ENCODE peak calls at places on chromosomes 2 and 18, in four cellular contexts. C, O, P and Y are unnamed samples.

GRCh38 chr18:8218263-8218662 is 391.0 kb upstream of the RAB12 start:
- DNase-seq in O (no peak), C (no peak), P (no peak), Y (no peak)

GRCh38 chr18:33676593-33676992 is 98.6 kb downstream of the ASXL3 start:
- DNase-seq in C (no peak), O (no peak), P (no peak), Y (no peak)

GRCh38 chr2:140027320-140027719 is 1247.1 kb upstream of the NXPH2 start:
- DNase-seq in P (no peak), O (no peak), C (no peak), Y (no peak)

GRCh38 chr2:172558372-172558771 is 2.5 kb downstream of the PDK1 start:
- DNase-seq in C (no peak), P (no peak), O (no peak), Y (no peak)

GRCh38 chr2:20173064-20173463 is 51.9 kb downstream of the SDC1 start:
- DNase-seq in C (no peak), O (no peak), P (peak; percentile 49), Y (no peak)

GRCh38 chr2:45045706-45046105 is 36.5 kb upstream of the SIX2 start:
- DNase-seq in C (no peak), O (no peak), P (no peak), Y (no peak)

GRCh38 chr2:191677091-191677645 is 768 bp upstream of the NABP1 start:
- DNase-seq in O (peak; percentile 94), C (peak; percentile 75), P (no peak), Y (peak; percentile 83)

GRCh38 chr2:24454258-24454657 is 36.8 kb upstream of the NCOA1 start:
- DNase-seq in C (no peak), P (no peak), O (peak; percentile 62), Y (peak; percentile 68)

GRCh38 chr2:45616663-45617411 is 5.8 kb upstream of the SRBD1 start:
- DNase-seq in P (no peak), C (no peak), O (peak; percentile 63), Y (peak; percentile 29)

GRCh38 chr2:225113356-225114015 is 71.2 kb upstream of the DOCK10 start:
- DNase-seq in P (no peak), C (no peak), O (no peak), Y (peak; percentile 63)

GRCh38 chr2:240570531-240571313 is 2.4 kb downstream of the RNPEPL1 start:
- DNase-seq in P (no peak), C (no peak), O (no peak), Y (no peak)

GRCh38 chr18:47036298-47036874 is 965 bp upstream of the ELOA2 start:
- DNase-seq in P (no peak), O (peak; percentile 41), C (no peak), Y (peak; percentile 43)

GRCh38 chr2:202814226-202814625 is 57.3 kb downstream of the ICA1L start:
- DNase-seq in C (no peak), P (no peak), O (no peak), Y (no peak)

GRCh38 chr2:71605781-71606241 is 152.4 kb downstream of the DYSF start:
- DNase-seq in O (no peak), C (peak; percentile 55), P (peak; percentile 64), Y (no peak)

GRCh38 chr2:233267516-233268245 is 16.2 kb downstream of the ATG16L1 start:
- DNase-seq in P (no peak), O (no peak), C (no peak), Y (no peak)

GRCh38 chr2:82779981-82780380 is 1679.1 kb downstream of the SUCLG1 start:
- DNase-seq in P (no peak), C (no peak), O (no peak), Y (no peak)

GRCh38 chr18:53798516-53798915 is 426.0 kb downstream of the MBD2 start:
- DNase-seq in O (peak; percentile 21), P (no peak), C (no peak), Y (no peak)

GRCh38 chr2:43312751-43313641 is 86.6 kb upstream of the ZFP36L2 start:
- DNase-seq in P (no peak), C (no peak), O (no peak), Y (peak; percentile 84)

GRCh38 chr18:39842042-39842791 is 2112.8 kb upstream of the PIK3C3 start:
- DNase-seq in O (no peak), C (no peak), P (no peak), Y (no peak)

GRCh38 chr2:191222507-191222906 is 22.7 kb upstream of the MYO1B start:
- DNase-seq in O (peak; percentile 64), C (no peak), P (no peak), Y (no peak)

GRCh38 chr2:137947714-137948336 is 16.4 kb upstream of the HNMT start:
- DNase-seq in C (peak; percentile 82), O (peak; percentile 84), P (no peak), Y (peak; percentile 54)

GRCh38 chr2:174705321-174705720 is 59.0 kb downstream of the CHRNA1 start:
- DNase-seq in O (no peak), C (no peak), P (peak; percentile 8), Y (no peak)

GRCh38 chr18:13568443-13569392 is 157.6 kb downstream of the FAM210A start:
- DNase-seq in P (peak; percentile 59), C (no peak), O (no peak), Y (no peak)

GRCh38 chr18:59219672-59220163 is at the start of gene GRP:
- DNase-seq in O (no peak), P (no peak), C (no peak), Y (no peak)

GRCh38 chr2:231614559-231615057 is 21.9 kb downstream of the TEX44 start:
- DNase-seq in P (no peak), C (no peak), O (no peak), Y (peak; percentile 67)

GRCh38 chr18:48308027-48308635 is 101.1 kb downstream of the ZBTB7C start:
- DNase-seq in O (no peak), C (no peak), P (no peak), Y (no peak)

GRCh38 chr2:10493636-10494281 is 45.6 kb upstream of the ODC1 start:
- DNase-seq in O (peak; percentile 19), P (peak; percentile 50), C (peak; percentile 56), Y (no peak)

GRCh38 chr2:207819839-207820784 is 50.4 kb upstream of the FZD5 start:
- DNase-seq in P (no peak), C (no peak), O (no peak), Y (no peak)

GRCh38 chr18:38369772-38370690 is 804.4 kb upstream of the CELF4 start:
- DNase-seq in O (no peak), C (no peak), P (no peak), Y (peak; percentile 2)
- H3K4me3 ChIP-seq in O (no peak overlapping the region), C (no peak overlapping the region), P (no peak overlapping the region), Y (no peak overlapping the region)

GRCh38 chr2:158755738-158756137 is 39.4 kb upstream of the DAPL1 start:
- DNase-seq in O (no peak), P (no peak), C (no peak), Y (no peak)
- TF ChIP-seq CTCF in O (peak; percentile 37), P (no peak), C (no peak), Y (no peak)

GRCh38 chr18:23888880-23889279 is 125.7 kb upstream of the TTC39C start:
- DNase-seq in O (no peak), P (no peak), C (no peak), Y (no peak)
- H3K4me3 ChIP-seq in O (no peak overlapping the region), P (no peak overlapping the region), C (no peak overlapping the region), Y (no peak overlapping the region)

DNA sequence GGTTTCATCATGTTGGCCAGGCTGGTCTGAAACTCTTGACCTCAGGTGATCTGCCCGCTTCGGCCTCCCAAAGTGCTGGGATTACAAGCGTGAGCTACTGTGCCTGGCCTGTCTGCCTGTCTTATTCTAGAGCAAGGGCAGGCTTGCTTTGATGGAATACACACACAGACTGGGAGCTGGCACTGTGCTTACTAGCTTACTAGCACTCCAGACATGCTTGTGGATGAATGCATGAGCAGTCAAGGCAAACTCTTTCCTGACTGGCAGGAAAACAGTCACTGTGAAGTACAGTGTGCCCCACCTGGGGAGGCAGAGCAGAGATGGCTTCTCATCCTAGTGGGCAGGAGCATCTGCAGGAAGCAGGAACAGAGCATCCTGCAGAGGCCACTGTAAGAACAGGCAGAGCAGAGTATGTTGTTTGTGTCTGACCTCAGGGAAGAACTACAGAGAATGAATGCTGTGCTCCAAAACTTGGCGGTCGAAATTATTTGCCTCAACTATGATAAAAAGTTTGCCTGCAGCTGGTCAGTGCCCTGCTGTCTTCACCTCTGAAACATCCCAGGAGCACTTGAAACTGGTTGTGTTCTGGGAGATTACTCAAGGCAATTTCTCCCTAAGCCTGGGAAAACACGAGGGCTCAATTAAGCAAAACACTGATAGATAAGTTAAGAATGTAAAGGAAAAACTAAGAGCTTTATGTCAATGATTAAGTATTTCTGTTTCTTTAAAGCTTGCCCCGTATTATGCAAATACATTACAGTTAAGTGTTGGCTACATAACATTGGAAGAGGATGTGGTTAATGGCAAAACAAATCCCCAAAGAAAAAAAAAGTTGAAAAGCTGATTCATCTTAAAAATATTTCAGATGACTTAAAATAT is 102.4 kb downstream of the VAPA start:
- DNase-seq in O (peak; percentile 98), P (no peak), C (no peak), Y (peak; percentile 97)
- TF ChIP-seq CTCF in O (peak; percentile 56), P (no peak), C (no peak), Y (peak; percentile 79)

GRCh38 chr2:91839904-91840868 is 3031.0 kb upstream of the TEKT4 start:
- DNase-seq in O (no peak), C (no peak), P (no peak), Y (peak; percentile 1)
- H3K4me3 ChIP-seq in O (no peak overlapping the region), C (no peak overlapping the region), P (no peak overlapping the region), Y (no peak overlapping the region)

DNA sequence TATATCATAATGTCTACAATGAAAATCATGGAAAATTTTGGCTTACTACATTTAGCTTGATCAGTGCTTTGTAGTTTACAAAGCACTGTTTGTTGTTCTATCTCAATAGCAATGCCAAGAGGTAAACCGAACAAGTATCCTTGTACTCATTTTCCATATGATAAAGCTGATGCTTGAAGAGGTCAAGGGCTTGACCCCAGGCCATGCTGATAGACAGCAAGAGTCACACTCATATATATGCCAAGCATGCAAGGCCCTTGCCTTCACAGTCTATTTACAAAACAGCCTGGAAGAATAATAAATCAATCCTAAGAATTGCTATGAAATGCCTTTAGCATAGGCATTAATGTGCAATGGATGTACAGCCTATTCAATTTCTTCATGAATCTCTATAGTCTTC is 71.9 kb downstream of the SLC8A1 start:
- DNase-seq in C (no peak), O (no peak), P (no peak), Y (no peak)
- TF ChIP-seq CTCF in C (no peak), O (no peak), P (no peak), Y (no peak)

GRCh38 chr2:234950730-234951385 is 959 bp upstream of the SH3BP4 start:
- DNase-seq in P (no peak), O (peak; percentile 56), C (no peak), Y (peak; percentile 75)
- H3K4me3 ChIP-seq in P (peak overlapping the region; percentile 92), O (peak overlapping the region; percentile 64), C (peak overlapping the region; percentile 87), Y (peak overlapping the region; percentile 67)

GRCh38 chr18:50194623-50195532 is at the start of gene MYO5B:
- DNase-seq in P (no peak), C (no peak), O (no peak), Y (no peak)
- TF ChIP-seq CTCF in P (no peak), C (peak; percentile 16), O (no peak), Y (no peak)

DNA sequence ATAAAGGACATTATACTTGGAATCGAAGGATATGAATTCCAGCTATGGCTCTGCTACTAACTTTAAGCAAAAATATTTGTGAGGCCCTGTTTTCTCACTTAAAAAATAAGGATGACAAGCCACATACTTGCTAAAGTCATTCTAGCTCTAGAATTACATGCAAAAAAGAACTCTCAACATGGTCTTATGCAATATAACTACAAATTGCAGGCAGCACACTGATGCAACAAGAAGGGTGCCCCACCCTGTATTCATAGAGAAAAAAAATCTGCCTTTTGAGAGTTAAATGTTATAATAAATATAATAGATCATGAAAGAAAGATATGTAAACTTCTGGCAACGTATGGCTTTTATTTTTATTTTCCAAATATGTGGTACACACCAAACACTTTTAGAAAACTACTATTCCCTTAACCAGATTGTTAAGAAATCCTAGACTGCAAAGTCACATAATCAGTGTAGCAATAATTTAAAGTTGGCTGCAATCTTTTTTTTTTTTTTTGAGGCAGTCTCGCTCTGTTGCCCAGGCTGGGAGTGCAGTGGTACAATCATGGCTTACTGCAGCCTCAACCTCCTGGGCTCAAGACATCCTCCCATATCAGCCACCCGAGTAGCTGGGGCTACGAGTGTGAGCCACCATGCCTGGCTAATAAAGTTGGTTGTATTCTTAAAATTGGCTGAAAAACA is 40.2 kb upstream of the WDSUB1 start:
- DNase-seq in P (no peak), O (peak; percentile 63), C (no peak), Y (peak; percentile 63)
- H3K4me3 ChIP-seq in P (no peak overlapping the region), O (no peak overlapping the region), C (no peak overlapping the region), Y (no peak overlapping the region)